ENCODE peak calls at places on chromosomes 7 and 10, in eight cellular contexts. V is occipital lobe; B is HFFc6; O is retina; P is posterior vena cava; X is mammary epithelial cell; D is psoas muscle; H is activated T-cell treated with anti-CD3 and anti-CD28 coated beads, Interleukin-2, amount 50 U/mL, for 4 hours. K is an unnamed sample.

GRCh38 chr10:8365935-8366911 is 311.7 kb downstream of the GATA3 start:
- DNase-seq in V (no peak), B (no peak), O (no peak), P (no peak), X (peak; percentile 99), D (no peak), H (peak; percentile 33), K (peak; percentile 97)

GRCh38 chr10:102347236-102347828 is 48.2 kb upstream of the NFKB2 start:
- DNase-seq in V (no peak), B (peak; percentile 42), O (peak; percentile 58), P (no peak), X (peak; percentile 50), D (peak; percentile 50), H (no peak), K (peak; percentile 69)

GRCh38 chr7:51344406-51344805 is 27.8 kb upstream of the COBL start:
- DNase-seq in V (no peak), B (no peak), O (no peak), P (no peak), X (peak; percentile 43), D (no peak), H (no peak), K (no peak)

GRCh38 chr7:44608916-44609648 is 2.7 kb downstream of the OGDH start:
- DNase-seq in V (no peak), B (peak; percentile 11), O (no peak), P (no peak), X (no peak), D (no peak), H (no peak), K (peak; percentile 28)

GRCh38 chr10:22321831-22322662 is 1.1 kb downstream of the BMI1 start:
- DNase-seq in V (no peak), B (no peak), O (peak; percentile 76), P (peak; percentile 83), X (peak; percentile 23), D (peak; percentile 37), H (no peak), K (no peak)

GRCh38 chr7:21923663-21924062 is 22.0 kb downstream of the CDCA7L start:
- DNase-seq in V (no peak), B (no peak), O (no peak), P (no peak), X (no peak), D (no peak), H (no peak), K (peak; percentile 62)

GRCh38 chr7:50838675-50839377 is 56.1 kb upstream of the GRB10 start:
- DNase-seq in V (no peak), B (peak; percentile 40), O (no peak), P (peak; percentile 89), X (no peak), D (peak; percentile 67), H (no peak), K (peak; percentile 78)

GRCh38 chr10:80126876-80127275 is 5.7 kb upstream of the PLAC9 start:
- DNase-seq in V (no peak), B (no peak), O (no peak), P (no peak), X (no peak), D (no peak), H (no peak), K (no peak)

GRCh38 chr7:30476401-30477145 is 2.0 kb downstream of the NOD1 start:
- DNase-seq in V (no peak), B (no peak), O (no peak), P (no peak), X (no peak), D (no peak), H (no peak), K (peak; percentile 51)

GRCh38 chr10:52688906-52689305 is 83.7 kb downstream of the MBL2 start:
- DNase-seq in V (no peak), B (no peak), O (no peak), P (no peak), X (peak; percentile 29), D (no peak), H (no peak), K (no peak)

GRCh38 chr7:132933076-132933466 is 148.8 kb downstream of the CHCHD3 start:
- DNase-seq in V (no peak), B (peak; percentile 57), O (no peak), P (no peak), X (peak; percentile 3), D (no peak), H (no peak), K (peak; percentile 93)

GRCh38 chr7:91157579-91158320 is 106.5 kb upstream of the FZD1 start:
- DNase-seq in V (no peak), B (no peak), O (no peak), P (no peak), X (no peak), D (no peak), H (no peak), K (no peak)

GRCh38 chr10:89217057-89217990 is 10.2 kb upstream of the CH25H start:
- DNase-seq in V (peak; percentile 15), B (peak; percentile 50), O (peak; percentile 55), P (no peak), X (peak; percentile 36), D (peak; percentile 32), H (peak; percentile 62), K (peak; percentile 80)

GRCh38 chr7:142782922-142783900 is 12.4 kb downstream of the PRSS2 start:
- DNase-seq in V (peak; percentile 75), B (peak; percentile 85), O (peak; percentile 88), P (peak; percentile 95), X (peak; percentile 75), D (peak; percentile 82), H (peak; percentile 75), K (peak; percentile 94)

GRCh38 chr7:2173184-2173827 is 59.4 kb downstream of the MAD1L1 start:
- DNase-seq in V (no peak), B (no peak), O (no peak), P (no peak), X (no peak), D (no peak), H (no peak), K (no peak)

GRCh38 chr10:36303896-36304295 is 661.8 kb upstream of the FZD8 start:
- DNase-seq in V (no peak), B (no peak), O (no peak), P (no peak), X (peak; percentile 62), D (no peak), H (no peak), K (no peak)

GRCh38 chr7:2522780-2523433 is 3.3 kb downstream of the LFNG start:
- DNase-seq in V (no peak), B (peak; percentile 79), O (peak; percentile 46), P (no peak), X (peak; percentile 98), D (no peak), H (no peak), K (peak; percentile 79)

GRCh38 chr7:26684447-26684846 is 179.9 kb downstream of the SKAP2 start:
- DNase-seq in V (no peak), B (no peak), O (no peak), P (no peak), X (no peak), D (no peak), H (no peak), K (no peak)

GRCh38 chr7:80847027-80847426 is 71.8 kb downstream of the SEMA3C start:
- DNase-seq in V (no peak), B (no peak), O (no peak), P (no peak), X (peak; percentile 34), D (no peak), H (no peak), K (no peak)

GRCh38 chr10:98172495-98172894 is 38.0 kb downstream of the R3HCC1L start:
- DNase-seq in V (no peak), B (no peak), O (peak; percentile 37), P (no peak), X (no peak), D (no peak), H (no peak), K (no peak)

GRCh38 chr10:119807960-119808697 is 64.5 kb downstream of the MCMBP start:
- DNase-seq in V (no peak), B (peak; percentile 61), O (no peak), P (no peak), X (peak; percentile 81), D (no peak), H (no peak), K (peak; percentile 39)

GRCh38 chr7:140084972-140085371 is 22.2 kb upstream of the PARP12 start:
- DNase-seq in V (no peak), B (no peak), O (no peak), P (no peak), X (no peak), D (no peak), H (peak; percentile 27), K (no peak)

GRCh38 chr10:28754930-28755718 is 77.8 kb downstream of the BAMBI start:
- DNase-seq in V (no peak), B (no peak), O (no peak), P (no peak), X (no peak), D (no peak), H (no peak), K (peak; percentile 23)

GRCh38 chr7:157008206-157009169 is 2.0 kb downstream of the MNX1 start:
- DNase-seq in V (no peak), B (no peak), O (peak; percentile 45), P (no peak), X (no peak), D (no peak), H (no peak), K (no peak)

GRCh38 chr10:49260636-49261296 is 38.2 kb upstream of the C10orf71 start:
- DNase-seq in V (no peak), B (no peak), O (no peak), P (no peak), X (no peak), D (no peak), H (no peak), K (no peak)

GRCh38 chr7:157037028-157037427 is 26.6 kb upstream of the MNX1 start:
- DNase-seq in V (no peak), B (no peak), O (no peak), P (peak; percentile 44), X (no peak), D (no peak), H (no peak), K (no peak)

GRCh38 chr7:46940178-46940577 is 641.7 kb downstream of the TNS3 start:
- DNase-seq in V (no peak), B (no peak), O (no peak), P (no peak), X (no peak), D (no peak), H (no peak), K (no peak)

GRCh38 chr7:64098-64521 is 128.3 kb upstream of the FAM20C start:
- DNase-seq in V (peak; percentile 65), B (peak; percentile 34), O (peak; percentile 70), P (peak; percentile 69), X (peak; percentile 42), D (peak; percentile 47), H (no peak), K (peak; percentile 82)

GRCh38 chr7:20998309-20998708 is 211.6 kb upstream of the SP8 start:
- DNase-seq in V (no peak), B (no peak), O (no peak), P (no peak), X (peak; percentile 78), D (no peak), H (no peak), K (no peak)

GRCh38 chr7:128097211-128097731 is 66.0 kb upstream of the LRRC4 start:
- DNase-seq in V (no peak), B (peak; percentile 23), O (no peak), P (no peak), X (no peak), D (no peak), H (no peak), K (no peak)

GRCh38 chr7:158284617-158285382 is 302.8 kb downstream of the PTPRN2 start:
- DNase-seq in V (no peak), B (no peak), O (no peak), P (no peak), X (no peak), D (no peak), H (no peak), K (no peak)

GRCh38 chr10:124743188-124744046 is 761 bp downstream of the FAM53B start:
- DNase-seq in V (no peak), B (peak; percentile 32), O (peak; percentile 76), P (no peak), X (peak; percentile 47), D (peak; percentile 53), H (no peak), K (no peak)

GRCh38 chr10:119209050-119209735 is 1.8 kb downstream of the GRK5 start:
- DNase-seq in V (peak; percentile 22), B (no peak), O (peak; percentile 75), P (no peak), X (no peak), D (peak; percentile 71), H (peak; percentile 51), K (peak; percentile 79)

GRCh38 chr10:122102867-122103525 is 114.0 kb downstream of the TACC2 start:
- DNase-seq in V (no peak), B (peak; percentile 26), O (no peak), P (no peak), X (no peak), D (no peak), H (no peak), K (no peak)